ENCODE peak calls at places on chromosomes 1 and 21, in four cellular contexts. I is GM23338, H is neuronal stem cell, L is H9. W is an unnamed sample.

GRCh38 chr1:201167625-201167991 is 13.3 kb upstream of the TMEM9 start:
- DNase-seq in I (no peak), H (no peak), L (no peak), W (no peak)

GRCh38 chr1:207797229-207797973 is 45.5 kb downstream of the CD46 start:
- DNase-seq in I (peak; percentile 89), H (peak; percentile 43), L (peak; percentile 71), W (peak; percentile 78)

GRCh38 chr1:160656737-160657476 is 10.1 kb upstream of the SLAMF1 start:
- DNase-seq in I (no peak), H (no peak), L (no peak), W (no peak)

GRCh38 chr1:208604295-208604694 is 360.1 kb upstream of the PLXNA2 start:
- DNase-seq in I (no peak), H (no peak), L (no peak), W (no peak)

GRCh38 chr1:92066321-92066720 is 8.9 kb downstream of the SETSIP start:
- DNase-seq in I (no peak), H (no peak), L (no peak), W (no peak)

GRCh38 chr1:81801834-81802531 is 1.2 kb downstream of the ADGRL2 start:
- DNase-seq in I (peak; percentile 58), H (no peak), L (peak; percentile 35), W (no peak)

GRCh38 chr1:241336335-241336734 is 20.7 kb downstream of the RGS7 start:
- DNase-seq in I (no peak), H (no peak), L (no peak), W (no peak)

GRCh38 chr21:28247454-28248020 is 745.1 kb downstream of the LTN1 start:
- DNase-seq in I (no peak), H (no peak), L (no peak), W (no peak)

GRCh38 chr1:198199105-198199504 is 42.3 kb downstream of the NEK7 start:
- DNase-seq in I (peak; percentile 14), H (no peak), L (peak; percentile 38), W (peak; percentile 84)

GRCh38 chr1:84280908-84281307 is 20.6 kb upstream of the SAMD13 start:
- DNase-seq in I (no peak), H (no peak), L (no peak), W (no peak)

GRCh38 chr1:80531182-80531581 is 1269.6 kb upstream of the ADGRL2 start:
- DNase-seq in I (no peak), H (no peak), L (no peak), W (no peak)

GRCh38 chr1:28208818-28209441 is 23.9 kb downstream of the DNAJC8 start:
- DNase-seq in I (peak; percentile 76), H (no peak), L (peak; percentile 54), W (peak; percentile 82)

GRCh38 chr1:67317803-67318202 is 10.1 kb downstream of the IL12RB2 start:
- DNase-seq in I (no peak), H (no peak), L (no peak), W (no peak)

GRCh38 chr1:54169068-54169467 is 16.3 kb upstream of the CDCP2 start:
- DNase-seq in I (no peak), H (no peak), L (no peak), W (no peak)

GRCh38 chr21:45524756-45525152 is 17.5 kb downstream of the SLC19A1 start:
- DNase-seq in I (no peak), H (no peak), L (no peak), W (no peak)

GRCh38 chr1:179061360-179062282 is 20.2 kb upstream of the TOR3A start:
- DNase-seq in I (no peak), H (no peak), L (no peak), W (no peak)

GRCh38 chr1:6260433-6260934 is 414 bp downstream of the GPR153 start:
- DNase-seq in I (peak; percentile 66), H (no peak), L (no peak), W (no peak)

GRCh38 chr1:165943198-165943597 is 115.8 kb downstream of the UCK2 start:
- DNase-seq in I (peak; percentile 70), H (no peak), L (no peak), W (no peak)

GRCh38 chr1:93661829-93662474 is 19.7 kb downstream of the BCAR3 start:
- DNase-seq in I (no peak), H (no peak), L (no peak), W (no peak)

GRCh38 chr21:25639167-25639921 is at the start of gene JAM2:
- DNase-seq in I (peak; percentile 75), H (peak; percentile 51), L (peak; percentile 75), W (peak; percentile 56)

GRCh38 chr21:36966846-36967657 is 583 bp upstream of the HLCS start:
- DNase-seq in I (no peak), H (no peak), L (no peak), W (no peak)

GRCh38 chr21:17829472-17829871 is 10.3 kb upstream of the C21orf91 start:
- DNase-seq in I (no peak), H (no peak), L (no peak), W (no peak)

GRCh38 chr1:101293461-101294045 is 56.7 kb downstream of the S1PR1 start:
- DNase-seq in I (no peak), H (no peak), L (no peak), W (no peak)

GRCh38 chr1:6108937-6109636 is 63.4 kb downstream of the KCNAB2 start:
- DNase-seq in I (peak; percentile 64), H (no peak), L (peak; percentile 72), W (peak; percentile 43)

GRCh38 chr1:244779410-244779809 is 56.0 kb upstream of the COX20 start:
- DNase-seq in I (no peak), H (no peak), L (no peak), W (no peak)

GRCh38 chr1:51535006-51535592 is 16.0 kb upstream of the EPS15 start:
- DNase-seq in I (peak; percentile 76), H (peak; percentile 21), L (peak; percentile 54), W (peak; percentile 56)

GRCh38 chr1:36199934-36200741 is 24.1 kb upstream of the THRAP3 start:
- DNase-seq in I (no peak), H (no peak), L (no peak), W (no peak)

GRCh38 chr1:157105988-157106812 is 6.6 kb upstream of the ETV3L start:
- DNase-seq in I (no peak), H (no peak), L (no peak), W (no peak)

GRCh38 chr1:232578681-232579195 is 51.2 kb downstream of the SIPA1L2 start:
- DNase-seq in I (no peak), H (no peak), L (no peak), W (peak; percentile 81)

GRCh38 chr21:43467785-43468184 is 40.9 kb upstream of the SIK1 start:
- DNase-seq in I (no peak), H (no peak), L (no peak), W (no peak)

GRCh38 chr1:182725264-182725965 is 41.0 kb upstream of the RGS8 start:
- DNase-seq in I (no peak), H (no peak), L (no peak), W (no peak)

GRCh38 chr1:89904219-89904980 is 83.6 kb downstream of the LRRC8D start:
- DNase-seq in I (no peak), H (no peak), L (no peak), W (no peak)

GRCh38 chr1:181936768-181937581 is 124.5 kb downstream of the ZNF648 start:
- DNase-seq in I (peak; percentile 91), H (peak; percentile 61), L (peak; percentile 90), W (peak; percentile 70)

GRCh38 chr1:205346956-205347574 is 9.7 kb downstream of the KLHDC8A start:
- DNase-seq in I (peak; percentile 57), H (no peak), L (no peak), W (no peak)

GRCh38 chr1:169879034-169879835 is 14.5 kb downstream of the SCYL3 start:
- DNase-seq in I (no peak), H (no peak), L (no peak), W (peak; percentile 9)

GRCh38 chr21:36450511-36450910 is 29.4 kb downstream of the CLDN14 start:
- DNase-seq in I (no peak), H (no peak), L (no peak), W (no peak)

GRCh38 chr1:32989160-32989894 is 24.7 kb upstream of the RNF19B start:
- DNase-seq in I (no peak), H (no peak), L (no peak), W (no peak)

DNA sequence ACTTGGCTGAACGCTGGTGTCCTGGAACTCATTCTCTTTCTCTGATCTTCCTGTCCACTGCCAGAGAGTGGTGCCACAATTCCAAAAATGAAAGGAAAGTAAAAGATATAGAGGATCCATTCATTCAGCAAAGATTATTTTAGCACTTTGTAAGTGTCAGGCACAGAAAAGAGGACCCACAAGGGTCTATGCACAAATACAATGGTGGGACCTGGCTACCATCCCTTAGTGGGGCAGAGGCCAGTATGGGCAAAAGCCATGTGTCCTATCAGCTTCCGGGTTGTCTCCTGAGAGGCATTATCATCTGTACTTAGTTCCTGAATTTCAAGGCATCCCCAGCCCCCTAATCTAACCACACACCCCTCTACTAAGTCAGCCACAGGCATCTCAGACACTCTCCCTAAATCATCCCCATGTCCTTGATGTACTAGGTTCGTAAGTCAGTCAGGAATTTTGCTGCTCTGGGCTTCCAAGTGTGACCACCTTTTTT is 19.0 kb downstream of the SSR2 start:
- DNase-seq in I (no peak), H (no peak), L (no peak), W (no peak)
- H2AFZ ChIP-seq in I (no peak overlapping the region), H (peak overlapping the region; percentile 12), L (no peak overlapping the region), W (no peak overlapping the region)

GRCh38 chr1:87523466-87523865 is 194.8 kb downstream of the LMO4 start:
- DNase-seq in I (no peak), H (no peak), L (no peak), W (no peak)

GRCh38 chr1:87521446-87521845 is 192.8 kb downstream of the LMO4 start:
- DNase-seq in I (no peak), H (no peak), L (no peak), W (no peak)

GRCh38 chr1:87513971-87514660 is 185.4 kb downstream of the LMO4 start:
- DNase-seq in I (no peak), H (no peak), L (no peak), W (no peak)

GRCh38 chr1:87515781-87516180 is 187.1 kb downstream of the LMO4 start:
- DNase-seq in I (no peak), H (no peak), L (no peak), W (no peak)

DNA sequence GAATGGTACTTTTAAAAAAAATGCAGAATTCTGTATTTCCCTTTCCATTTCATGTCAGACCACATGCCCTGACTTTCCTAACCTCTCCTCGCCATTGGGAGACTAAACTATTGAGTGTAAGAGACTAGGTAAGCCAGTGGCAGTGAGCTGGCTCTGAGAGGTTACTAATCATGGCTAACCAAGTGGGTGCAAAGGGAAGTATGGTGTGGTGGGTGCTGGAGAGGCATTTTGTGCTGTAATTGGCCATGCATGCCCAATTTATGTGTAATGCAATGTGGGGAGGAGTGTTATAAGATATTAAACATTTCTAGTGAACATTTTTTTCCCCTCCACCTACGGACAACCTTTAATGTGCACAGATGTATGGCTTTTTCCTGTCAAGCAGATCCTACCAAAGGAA is 190.1 kb downstream of the LMO4 start:
- DNase-seq in I (no peak), H (no peak), L (no peak), W (no peak)
- H2AFZ ChIP-seq in I (no peak overlapping the region), H (no peak overlapping the region), L (no peak overlapping the region), W (no peak overlapping the region)

GRCh38 chr1:46173361-46173856 is 1.5 kb upstream of the TSPAN1 start:
- DNase-seq in I (peak; percentile 56), H (no peak), L (no peak), W (peak; percentile 41)
- H2AFZ ChIP-seq in I (peak overlapping the region; percentile 91), H (peak overlapping the region; percentile 33), L (no peak overlapping the region), W (no peak overlapping the region)

DNA sequence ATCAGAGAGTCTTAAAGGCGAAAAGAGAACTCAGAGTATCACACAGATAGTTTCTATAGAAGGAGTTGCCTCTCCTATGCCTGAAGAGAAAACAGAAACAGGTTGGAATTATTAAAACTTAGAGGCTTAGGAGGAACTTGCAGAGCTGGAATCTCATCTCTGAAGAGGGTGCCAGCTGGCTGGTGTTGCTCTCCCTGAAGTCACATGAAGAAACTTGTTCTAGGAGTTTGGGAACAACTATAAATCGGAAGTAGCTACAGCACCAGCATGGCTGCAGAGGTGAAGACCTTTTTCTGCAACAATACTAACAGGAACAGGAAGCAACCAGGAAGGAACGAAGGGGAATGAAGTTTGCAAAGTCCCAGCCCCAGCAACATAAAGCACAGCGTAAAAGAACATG is 35.8 kb downstream of the FMO3 start:
- DNase-seq in I (no peak), H (no peak), L (no peak), W (no peak)
- H2AFZ ChIP-seq in I (no peak overlapping the region), H (no peak overlapping the region), L (no peak overlapping the region), W (no peak overlapping the region)

W was measured in OCI-LY7.